ENCODE peak calls at places on chromosomes 7 and 10, in eight cellular contexts. L is lower lobe of right lung; T is body of pancreas; I is kidney; V is CD4-positive, CD25-positive, alpha-beta regulatory T cell; S is mucosa of descending colon; Q is SK-N-SH; J is fibroblast of lung. X is an unnamed sample. For H3K4me1 and H3K36me3, the result is how much of the 10 kb centered on the place peaks cover.

GRCh38 chr10:29784175-29784773 is 149.5 kb upstream of the SVIL start:
- DNase-seq in S (no peak), T (peak), V (no peak), Q (no peak), L (no peak), J (peak), I (peak), X (no peak)

GRCh38 chr7:103446046-103446520 is at the start of gene SLC26A5:
- DNase-seq in J (no peak), I (peak), S (peak), V (peak), Q (peak), T (peak), L (peak), X (no peak)

GRCh38 chr10:75108684-75109458 is 2.6 kb upstream of the SAMD8 start:
- DNase-seq in L (no peak), Q (peak), T (peak), V (no peak), J (no peak), S (no peak), I (no peak), X (no peak)

GRCh38 chr7:140675726-140676125 is 3.0 kb downstream of the ADCK2 start:
- DNase-seq in Q (no peak), S (no peak), T (no peak), J (no peak), V (no peak), L (no peak), I (no peak), X (no peak)

GRCh38 chr10:88154596-88155250 is 291.3 kb downstream of the PTEN start:
- DNase-seq in V (no peak), I (no peak), Q (no peak), T (no peak), J (peak), S (no peak), L (no peak), X (no peak)

GRCh38 chr7:94374231-94374630 is 20.5 kb upstream of the COL1A2 start:
- DNase-seq in L (peak), S (peak), V (no peak), T (peak), Q (no peak), J (peak), I (peak), X (no peak)

GRCh38 chr10:29987471-29987870 is 71.9 kb downstream of the JCAD start:
- DNase-seq in L (no peak), I (no peak), S (no peak), T (no peak), Q (no peak), J (peak), V (no peak), X (no peak)

GRCh38 chr7:98251251-98251843 is 685 bp downstream of the TECPR1 start:
- DNase-seq in Q (no peak), V (peak), S (peak), J (peak), I (peak), T (no peak), L (peak), X (peak)

GRCh38 chr7:47651355-47652317 is 69.7 kb upstream of the TNS3 start:
- DNase-seq in I (no peak), S (no peak), Q (no peak), T (no peak), L (no peak), J (peak), V (no peak), X (no peak)

GRCh38 chr10:32972929-32973328 is 14.9 kb upstream of the ITGB1 start:
- DNase-seq in L (no peak), J (peak), T (no peak), S (no peak), I (no peak), V (peak), Q (no peak), X (no peak)

GRCh38 chr7:135386776-135387175 is 123.1 kb downstream of the CNOT4 start:
- DNase-seq in S (no peak), V (no peak), J (no peak), T (no peak), L (no peak), Q (no peak), I (no peak), X (no peak)

GRCh38 chr7:130228840-130229239 is 21.2 kb downstream of the SSMEM1 start:
- DNase-seq in I (no peak), J (no peak), T (no peak), L (no peak), Q (peak), S (no peak), V (no peak), X (no peak)

GRCh38 chr7:8125680-8126444 is 136.1 kb downstream of the ICA1 start:
- DNase-seq in T (peak), S (peak), Q (no peak), V (peak), I (peak), J (no peak), L (peak), X (peak)

GRCh38 chr10:115417585-115418265 is 324.6 kb downstream of the ATRNL1 start:
- DNase-seq in J (peak), T (peak), I (peak), V (peak), S (no peak), Q (peak), L (no peak), X (no peak)

GRCh38 chr10:93741367-93741766 is 16.4 kb upstream of the LGI1 start:
- DNase-seq in V (no peak), Q (no peak), S (no peak), L (no peak), J (no peak), I (no peak), T (no peak), X (no peak)

GRCh38 chr10:87093461-87094372 is 926 bp downstream of the GLUD1 start:
- DNase-seq in S (peak), T (peak), V (peak), J (peak), Q (peak), L (peak), I (peak), X (peak)

GRCh38 chr7:28626629-28627262 is 214.4 kb downstream of the CREB5 start:
- DNase-seq in S (no peak), Q (peak), V (peak), T (no peak), J (peak), I (no peak), L (no peak), X (no peak)

GRCh38 chr7:137399827-137400823 is 56.6 kb upstream of the PTN start:
- DNase-seq in L (peak), S (no peak), T (no peak), I (no peak), J (peak), V (no peak), Q (no peak), X (no peak)

GRCh38 chr7:15556706-15557105 is 5.1 kb downstream of the AGMO start:
- DNase-seq in V (no peak), S (no peak), Q (no peak), T (no peak), J (no peak), L (no peak), I (no peak), X (no peak)

GRCh38 chr10:88819290-88819689 is 16.8 kb downstream of the LIPM start:
- DNase-seq in L (no peak), T (no peak), Q (no peak), J (peak), V (no peak), I (no peak), S (no peak), X (no peak)

GRCh38 chr10:86266446-86267242 is 100.0 kb downstream of the GRID1 start:
- DNase-seq in L (no peak), J (no peak), I (no peak), S (no peak), V (no peak), T (no peak), Q (peak), X (no peak)

GRCh38 chr7:73704640-73705550 is 14.6 kb downstream of the STX1A start:
- DNase-seq in V (no peak), J (peak), T (no peak), L (peak), S (no peak), Q (peak), I (no peak), X (no peak)

GRCh38 chr7:117119192-117119924 is 166.1 kb downstream of the ST7 start:
- DNase-seq in T (peak), J (peak), I (no peak), Q (peak), V (peak), S (no peak), L (peak), X (peak)

GRCh38 chr10:71232089-71232998 is 20.0 kb downstream of the UNC5B start:
- DNase-seq in I (peak), J (peak), T (peak), L (peak), S (peak), Q (peak), V (no peak), X (no peak)

GRCh38 chr7:117992635-117993034 is 119.4 kb upstream of the CTTNBP2 start:
- DNase-seq in L (no peak), Q (no peak), T (no peak), J (no peak), S (no peak), V (no peak), I (no peak), X (no peak)

GRCh38 chr10:4344544-4344994 is 481.4 kb upstream of the AKR1E2 start:
- DNase-seq in J (peak), L (peak), T (peak), I (no peak), V (no peak), S (no peak), Q (no peak), X (no peak)

GRCh38 chr10:71084818-71085126 is 127.6 kb upstream of the UNC5B start:
- DNase-seq in V (no peak), L (no peak), J (no peak), I (no peak), T (no peak), S (no peak), Q (no peak), X (no peak)

DNA sequence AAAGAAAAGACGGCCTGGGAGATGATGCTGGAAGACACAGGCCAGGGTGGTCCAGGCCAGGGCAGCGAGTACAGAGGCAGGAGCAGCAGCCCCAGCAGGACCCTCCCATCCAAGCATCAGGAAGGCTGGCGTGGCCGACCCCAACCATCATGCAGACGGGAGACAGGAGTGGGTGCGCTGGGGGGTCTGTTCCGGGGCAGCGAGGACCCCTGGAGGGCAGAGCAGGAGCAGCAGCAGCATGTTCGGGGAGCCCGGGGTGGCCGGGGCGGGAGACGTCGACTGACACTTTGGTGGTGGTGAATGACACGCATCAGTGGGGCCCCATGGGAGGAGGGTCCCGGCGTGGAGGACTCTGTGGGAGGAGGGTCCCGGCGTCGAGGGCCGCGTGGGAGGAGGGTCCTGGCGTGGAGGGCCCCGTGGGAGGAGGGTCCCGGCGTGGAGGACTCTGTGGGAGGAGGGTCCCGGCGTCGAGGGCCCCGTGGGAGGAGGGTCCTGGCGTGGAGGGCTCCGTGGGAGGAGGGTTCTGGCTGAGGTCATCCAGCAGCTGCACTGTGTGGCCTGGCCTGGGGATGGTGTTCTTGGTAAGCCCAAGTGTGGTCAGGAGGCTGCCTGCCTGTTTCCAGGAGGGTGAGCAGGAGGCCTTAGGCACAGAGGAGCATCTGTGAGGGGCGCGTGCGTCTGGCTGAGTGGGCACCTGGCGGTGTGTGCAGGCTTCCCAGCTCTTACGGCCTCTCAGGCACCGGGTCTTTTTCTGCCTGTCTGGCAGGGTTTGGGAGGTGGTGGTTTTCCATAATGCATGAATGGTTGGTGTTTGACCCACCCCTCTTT is 38.9 kb downstream of the FAM20C start:
- DNase-seq in L (no peak), V (no peak), T (no peak), I (no peak), Q (peak), J (peak), S (no peak), X (no peak)
- H3K4me1 ChIP-seq in L (under half), V (under half), T (under half), I (under half), Q (under half), J (half or more), S (under half), X (under half)

GRCh38 chr10:102524746-102525145 is 21.0 kb downstream of the SUFU start:
- DNase-seq in S (no peak), V (no peak), T (no peak), Q (no peak), I (no peak), J (no peak), L (no peak), X (no peak)
- H3K36me3 ChIP-seq in S (under half), V (under half), T (under half), Q (under half), I (under half), J (under half), L (under half), X (under half)

DNA sequence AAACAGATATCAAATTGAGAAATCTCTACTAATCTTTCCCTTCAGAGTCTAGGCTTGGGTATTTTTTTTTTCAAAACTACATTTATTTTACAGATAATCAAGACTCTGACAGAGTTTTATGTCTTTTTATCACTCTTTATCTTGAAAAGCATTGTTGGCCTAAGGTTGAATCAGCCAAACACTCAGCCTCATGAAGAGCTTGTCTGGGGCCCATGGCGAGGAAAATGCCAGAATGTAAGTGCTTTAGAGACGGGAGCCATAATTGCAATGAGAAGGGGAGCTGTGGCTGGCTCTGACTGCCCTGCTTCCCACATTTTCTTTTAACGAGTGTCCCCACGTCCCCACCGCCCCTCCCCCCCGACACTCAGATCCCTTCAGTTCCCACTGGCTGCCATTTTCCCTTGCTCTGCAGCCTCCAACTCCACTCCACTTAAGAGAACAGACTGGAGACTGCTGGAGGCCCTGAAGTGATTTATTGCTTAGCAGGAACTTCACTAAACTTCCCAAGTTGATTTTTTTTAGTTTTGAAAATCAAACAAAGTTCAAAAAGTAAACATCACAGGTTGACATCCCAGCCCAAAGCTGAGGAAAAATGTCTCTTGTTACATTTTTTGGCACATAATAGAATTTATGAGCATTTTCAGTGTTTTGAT is 637.6 kb upstream of the GALNT17 start:
- DNase-seq in V (no peak), Q (no peak), I (no peak), L (no peak), J (peak), T (no peak), S (no peak), X (no peak)
- H3K4me3 ChIP-seq in V (no peak), Q (no peak), I (no peak), L (no peak), J (no peak), T (no peak), S (no peak), X (no peak)

GRCh38 chr10:22615101-22615500 is 99.3 kb downstream of the PIP4K2A start:
- DNase-seq in Q (no peak), S (no peak), T (no peak), I (no peak), V (no peak), J (no peak), L (no peak), X (no peak)
- H3K4me1 ChIP-seq in Q (under half), S (under half), T (under half), I (under half), V (half or more), J (under half), L (half or more), X (half or more)

DNA sequence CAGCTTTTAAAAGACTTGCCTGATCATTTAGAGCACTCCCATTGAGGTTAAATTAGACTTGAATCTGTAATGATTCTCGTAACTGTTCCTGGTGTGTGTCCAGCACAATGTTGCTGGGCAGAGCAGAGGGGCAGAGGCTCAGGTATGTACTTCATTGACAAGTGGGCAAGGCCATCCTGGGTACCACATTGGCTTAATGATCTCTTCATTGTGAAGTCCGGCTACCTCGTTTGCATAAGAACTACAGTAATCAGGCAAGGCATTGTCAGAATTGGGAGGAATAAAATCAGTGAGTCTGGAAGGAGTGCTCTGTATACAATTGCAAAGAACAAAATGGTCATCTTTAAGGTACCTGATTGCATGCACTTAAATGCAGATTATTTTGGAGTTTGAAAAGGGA is 6.1 kb downstream of the RPS24 start:
- DNase-seq in T (no peak), Q (no peak), L (no peak), J (no peak), S (no peak), I (no peak), V (no peak), X (no peak)
- H3K36me3 ChIP-seq in T (under half), Q (half or more), L (half or more), J (under half), S (under half), I (half or more), V (half or more), X (half or more)

GRCh38 chr7:30134011-30134410 is 775 bp upstream of the MTURN start:
- DNase-seq in V (no peak), I (no peak), Q (no peak), J (no peak), L (no peak), T (no peak), S (no peak), X (no peak)
- H3K4me3 ChIP-seq in V (peak), I (peak), Q (peak), J (peak), L (peak), T (no peak), S (peak), X (peak)

DNA sequence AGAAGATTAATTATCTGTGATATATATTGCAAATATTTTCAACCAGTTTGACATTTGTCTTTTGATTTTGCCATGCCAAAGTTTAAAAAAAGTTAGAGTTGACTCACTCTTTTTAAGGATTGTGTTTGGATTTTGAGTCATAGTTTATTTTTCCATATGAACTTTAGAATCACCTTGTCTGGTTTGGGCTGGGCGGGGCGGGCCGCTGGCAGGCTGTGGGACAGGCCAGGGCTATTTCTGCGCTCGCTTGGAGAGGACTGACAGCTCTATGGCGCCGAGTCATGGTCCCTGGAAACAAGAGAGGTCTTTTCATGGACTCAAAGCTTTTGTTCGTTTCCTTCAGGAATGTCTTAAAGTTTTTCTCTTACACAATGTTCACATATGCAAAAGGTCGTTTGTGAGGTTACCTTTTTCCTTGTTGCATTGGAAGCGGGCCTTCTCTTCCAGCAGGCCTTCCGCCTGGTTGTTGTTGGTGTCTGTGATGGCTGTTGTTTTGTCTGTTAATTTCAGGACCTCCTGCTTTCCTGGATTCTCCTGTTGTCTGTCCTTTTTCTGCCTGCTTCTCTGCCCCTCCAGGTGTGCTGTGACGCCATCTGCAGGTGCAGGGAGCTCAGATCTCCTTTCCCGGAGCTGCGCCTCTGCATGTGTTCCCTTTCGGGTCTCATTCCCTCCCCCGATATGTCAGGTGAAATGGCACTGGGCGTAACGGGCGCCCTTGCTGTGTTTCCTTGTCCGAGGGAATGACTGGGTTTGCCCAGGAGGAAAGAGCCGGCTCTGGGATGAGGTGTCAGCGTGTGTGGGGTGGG is 53.8 kb downstream of the INPP5A start:
- DNase-seq in S (no peak), I (peak), T (peak), L (no peak), J (peak), V (no peak), Q (no peak), X (no peak)
- H3K4me1 ChIP-seq in S (half or more), I (under half), T (under half), L (half or more), J (under half), V (under half), Q (under half), X (under half)

GRCh38 chr10:123674741-123675140 is 8.6 kb downstream of the GPR26 start:
- DNase-seq in Q (no peak), I (no peak), J (no peak), T (no peak), S (no peak), V (no peak), L (no peak), X (no peak)
- H3K36me3 ChIP-seq in Q (under half), I (under half), J (under half), T (under half), S (under half), V (under half), L (under half), X (under half)

GRCh38 chr7:97015787-97016391 is 8.7 kb downstream of the DLX5 start:
- DNase-seq in I (no peak), T (no peak), V (no peak), J (no peak), S (no peak), L (no peak), Q (no peak), X (no peak)
- H3K4me3 ChIP-seq in I (no peak), T (no peak), V (no peak), J (no peak), S (no peak), L (no peak), Q (peak), X (no peak)

DNA sequence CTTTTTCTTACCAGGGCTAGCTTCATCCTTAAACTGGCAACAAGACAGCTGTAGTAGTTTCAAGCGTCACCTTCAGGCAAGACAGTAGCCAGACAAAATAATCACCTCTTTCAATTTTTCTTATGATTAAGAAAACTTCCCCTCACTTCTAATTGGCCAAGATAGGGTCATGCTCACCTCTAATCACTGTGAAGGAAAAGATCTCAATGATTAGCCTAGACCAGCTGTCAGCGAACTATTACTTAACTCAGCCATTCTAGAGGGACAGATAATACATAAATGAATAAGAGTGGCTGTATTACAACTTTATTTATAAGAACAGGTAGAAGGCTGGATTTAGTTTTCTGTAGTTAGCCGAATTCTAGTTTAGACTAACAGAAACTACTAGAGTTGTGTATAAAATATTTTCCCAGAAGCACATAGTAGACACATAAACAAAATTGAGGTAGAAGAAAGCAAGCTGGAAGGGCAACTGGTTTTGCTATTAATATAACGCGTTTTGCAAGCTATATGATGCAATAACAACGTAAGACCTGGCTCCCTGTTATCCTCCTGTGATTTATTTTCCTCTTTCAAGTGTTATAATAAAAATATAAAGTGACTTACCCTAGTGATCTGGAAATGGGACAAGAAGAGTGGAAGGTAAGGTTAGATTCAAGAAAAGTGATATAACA is 64.3 kb downstream of the ELAPOR2 start:
- DNase-seq in L (no peak), Q (no peak), I (no peak), T (no peak), S (no peak), J (no peak), V (no peak), X (no peak)
- H3K4me1 ChIP-seq in L (under half), Q (under half), I (under half), T (under half), S (under half), J (under half), V (under half), X (under half)